ENCODE peak calls at places on chromosomes 5 and 9, in five cellular contexts. One of them, this sample, is unnamed.

GRCh38 chr9:98962861-98963260 is 19.2 kb downstream of the COL15A1 start:
- DNase-seq in mesenchymal stem cell: no peak
- DNase-seq in H9: no peak
- DNase-seq in IMR-90: peak
- DNase-seq in H1: no peak
- DNase-seq in this sample: no peak

GRCh38 chr9:3027260-3027659 is 183.4 kb upstream of the PUM3 start:
- DNase-seq in mesenchymal stem cell: no peak
- DNase-seq in H9: no peak
- DNase-seq in IMR-90: no peak
- DNase-seq in H1: no peak
- DNase-seq in this sample: no peak

GRCh38 chr9:37471942-37472679 is 6.9 kb upstream of the ZBTB5 start:
- DNase-seq in mesenchymal stem cell: peak
- DNase-seq in H9: peak
- DNase-seq in IMR-90: peak
- DNase-seq in H1: peak
- DNase-seq in this sample: peak

GRCh38 chr9:27183701-27184100 is 74.7 kb downstream of the TEK start:
- DNase-seq in mesenchymal stem cell: peak
- DNase-seq in H9: no peak
- DNase-seq in IMR-90: peak
- DNase-seq in H1: no peak
- DNase-seq in this sample: no peak

GRCh38 chr5:89064054-89064453 is 181.1 kb upstream of the MEF2C start:
- DNase-seq in mesenchymal stem cell: peak
- DNase-seq in H9: no peak
- DNase-seq in IMR-90: no peak
- DNase-seq in H1: no peak
- DNase-seq in this sample: no peak

GRCh38 chr5:24905123-24905522 is 260.3 kb upstream of the CDH10 start:
- DNase-seq in mesenchymal stem cell: peak
- DNase-seq in H9: no peak
- DNase-seq in IMR-90: no peak
- DNase-seq in H1: no peak
- DNase-seq in this sample: no peak

GRCh38 chr9:19409406-19410194 is 791 bp downstream of the ACER2 start:
- DNase-seq in mesenchymal stem cell: peak
- DNase-seq in H9: peak
- DNase-seq in IMR-90: no peak
- DNase-seq in H1: no peak
- DNase-seq in this sample: no peak

GRCh38 chr9:100427366-100428263 is 672 bp downstream of the MSANTD3 start:
- DNase-seq in mesenchymal stem cell: peak
- DNase-seq in H9: peak
- DNase-seq in IMR-90: peak
- DNase-seq in H1: no peak
- DNase-seq in this sample: peak

GRCh38 chr5:116815081-116815480 is 240.5 kb upstream of the SEMA6A start:
- DNase-seq in mesenchymal stem cell: no peak
- DNase-seq in H9: no peak
- DNase-seq in IMR-90: no peak
- DNase-seq in H1: no peak
- DNase-seq in this sample: no peak
- H2BK5ac ChIP-seq in mesenchymal stem cell: no peak
- H2BK5ac ChIP-seq in H9: no peak
- H2BK5ac ChIP-seq in IMR-90: no peak
- H2BK5ac ChIP-seq in H1: peak
- H2BK5ac ChIP-seq in this sample: no peak

GRCh38 chr9:129245276-129245675 is 67.2 kb upstream of the IER5L start:
- DNase-seq in mesenchymal stem cell: peak
- DNase-seq in H9: no peak
- DNase-seq in IMR-90: peak
- DNase-seq in H1: no peak
- DNase-seq in this sample: no peak

GRCh38 chr9:129241725-129242124 is 63.7 kb upstream of the IER5L start:
- DNase-seq in mesenchymal stem cell: no peak
- DNase-seq in H9: no peak
- DNase-seq in IMR-90: no peak
- DNase-seq in H1: no peak
- DNase-seq in this sample: no peak

GRCh38 chr9:129242191-129242953 is 64.3 kb upstream of the IER5L start:
- DNase-seq in mesenchymal stem cell: no peak
- DNase-seq in H9: no peak
- DNase-seq in IMR-90: no peak
- DNase-seq in H1: no peak
- DNase-seq in this sample: no peak

GRCh38 chr9:129240581-129241211 is 62.6 kb upstream of the IER5L start:
- DNase-seq in mesenchymal stem cell: no peak
- DNase-seq in H9: no peak
- DNase-seq in IMR-90: no peak
- DNase-seq in H1: no peak
- DNase-seq in this sample: no peak

DNA sequence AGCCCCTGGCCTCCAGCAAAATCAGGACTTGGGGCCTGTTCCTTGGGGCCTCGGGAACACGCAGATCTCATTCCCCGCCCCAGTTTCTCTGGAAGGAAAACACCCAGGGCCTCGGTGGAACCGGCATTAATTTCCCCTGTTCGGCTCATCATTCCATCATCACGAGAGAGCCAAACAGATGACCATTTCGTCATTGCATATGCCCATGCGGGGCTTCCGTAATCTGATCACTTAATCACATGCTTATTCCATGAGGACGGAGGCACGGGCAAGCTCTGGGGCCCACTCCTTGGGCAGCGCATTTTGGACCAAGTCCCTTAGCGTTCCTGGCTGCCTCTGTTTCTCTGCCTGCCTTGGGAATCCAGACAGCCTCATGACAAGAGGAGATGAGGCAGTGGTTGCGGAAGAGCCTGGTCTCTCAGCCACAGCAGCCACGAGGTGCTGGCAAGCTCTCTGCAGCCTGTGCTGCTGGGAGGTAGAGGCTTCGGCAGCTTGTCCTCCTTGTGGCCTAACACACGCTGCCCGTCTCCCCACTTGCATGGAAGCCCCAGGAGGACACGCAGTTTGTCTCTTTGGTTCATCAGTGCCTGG is 65.0 kb upstream of the IER5L start:
- DNase-seq in mesenchymal stem cell: peak
- DNase-seq in H9: no peak
- DNase-seq in IMR-90: peak
- DNase-seq in H1: no peak
- DNase-seq in this sample: no peak
- H2AK5ac ChIP-seq in mesenchymal stem cell: no peak
- H2AK5ac ChIP-seq in H9: no peak
- H2AK5ac ChIP-seq in IMR-90: peak
- H2AK5ac ChIP-seq in H1: no peak
- H2AK5ac ChIP-seq in this sample: peak

GRCh38 chr5:59959330-59959729 is 65.8 kb upstream of the PDE4D start:
- DNase-seq in mesenchymal stem cell: no peak
- DNase-seq in H9: no peak
- DNase-seq in IMR-90: no peak
- DNase-seq in H1: no peak
- DNase-seq in this sample: no peak
- H3K14ac ChIP-seq in mesenchymal stem cell: no peak
- H3K14ac ChIP-seq in H9: no peak
- H3K14ac ChIP-seq in IMR-90: no peak
- H3K14ac ChIP-seq in H1: no peak
- H3K14ac ChIP-seq in this sample: no peak

DNA sequence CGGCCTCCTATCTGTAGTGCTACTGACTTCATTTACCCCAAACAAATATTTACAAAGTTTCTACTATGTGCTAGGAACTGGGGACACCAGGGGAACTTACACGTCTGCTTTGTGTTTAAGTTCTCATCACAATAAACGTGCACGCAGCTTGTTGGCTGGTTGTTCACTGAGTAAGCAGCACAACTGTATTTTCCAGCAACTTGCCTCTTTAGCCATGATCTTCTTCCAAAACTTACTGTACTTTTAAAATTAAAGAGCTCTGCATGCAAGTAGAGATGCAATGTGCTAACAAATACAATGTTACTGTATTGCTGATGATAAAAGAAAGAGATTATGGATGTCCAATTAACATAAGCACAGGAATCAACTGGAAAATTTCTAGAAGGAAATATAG is 62.8 kb downstream of the RAPGEF1 start:
- DNase-seq in mesenchymal stem cell: peak
- DNase-seq in H9: no peak
- DNase-seq in IMR-90: peak
- DNase-seq in H1: no peak
- DNase-seq in this sample: no peak
- H2BK5ac ChIP-seq in mesenchymal stem cell: peak
- H2BK5ac ChIP-seq in H9: no peak
- H2BK5ac ChIP-seq in IMR-90: peak
- H2BK5ac ChIP-seq in H1: peak
- H2BK5ac ChIP-seq in this sample: no peak

GRCh38 chr5:178831049-178831448 is 28.7 kb upstream of the ZNF354B start:
- DNase-seq in mesenchymal stem cell: no peak
- DNase-seq in H9: peak
- DNase-seq in IMR-90: no peak
- DNase-seq in H1: no peak
- DNase-seq in this sample: no peak

GRCh38 chr5:178827636-178828035 is 32.1 kb upstream of the ZNF354B start:
- DNase-seq in mesenchymal stem cell: no peak
- DNase-seq in H9: no peak
- DNase-seq in IMR-90: no peak
- DNase-seq in H1: no peak
- DNase-seq in this sample: no peak

GRCh38 chr5:178825444-178825843 is 34.3 kb upstream of the ZNF354B start:
- DNase-seq in mesenchymal stem cell: no peak
- DNase-seq in H9: no peak
- DNase-seq in IMR-90: no peak
- DNase-seq in H1: no peak
- DNase-seq in this sample: no peak

GRCh38 chr5:178826216-178826615 is 33.5 kb upstream of the ZNF354B start:
- DNase-seq in mesenchymal stem cell: no peak
- DNase-seq in H9: peak
- DNase-seq in IMR-90: no peak
- DNase-seq in H1: no peak
- DNase-seq in this sample: no peak
- H2AK5ac ChIP-seq in mesenchymal stem cell: no peak
- H2AK5ac ChIP-seq in H9: no peak
- H2AK5ac ChIP-seq in IMR-90: no peak
- H2AK5ac ChIP-seq in H1: no peak
- H2AK5ac ChIP-seq in this sample: no peak

GRCh38 chr5:72814864-72815263 is 1.6 kb upstream of the TNPO1 start:
- DNase-seq in mesenchymal stem cell: no peak
- DNase-seq in H9: no peak
- DNase-seq in IMR-90: no peak
- DNase-seq in H1: no peak
- DNase-seq in this sample: no peak

GRCh38 chr5:72815580-72816296 is 723 bp upstream of the TNPO1 start:
- DNase-seq in mesenchymal stem cell: no peak
- DNase-seq in H9: no peak
- DNase-seq in IMR-90: no peak
- DNase-seq in H1: no peak
- DNase-seq in this sample: no peak

GRCh38 chr5:72817076-72817476 is 615 bp downstream of the TNPO1 start:
- DNase-seq in mesenchymal stem cell: peak
- DNase-seq in H9: peak
- DNase-seq in IMR-90: peak
- DNase-seq in H1: no peak
- DNase-seq in this sample: no peak

GRCh38 chr5:72817639-72818266 is 1.3 kb downstream of the TNPO1 start:
- DNase-seq in mesenchymal stem cell: peak
- DNase-seq in H9: no peak
- DNase-seq in IMR-90: no peak
- DNase-seq in H1: no peak
- DNase-seq in this sample: no peak

GRCh38 chr5:72816297-72817075 is at the start of gene TNPO1:
- DNase-seq in mesenchymal stem cell: peak
- DNase-seq in H9: peak
- DNase-seq in IMR-90: peak
- DNase-seq in H1: peak
- DNase-seq in this sample: peak
- H3K14ac ChIP-seq in mesenchymal stem cell: peak
- H3K14ac ChIP-seq in H9: peak
- H3K14ac ChIP-seq in IMR-90: peak
- H3K14ac ChIP-seq in H1: no peak
- H3K14ac ChIP-seq in this sample: peak

GRCh38 chr9:87239312-87239711 is 258.4 kb upstream of the DAPK1 start:
- DNase-seq in mesenchymal stem cell: no peak
- DNase-seq in H9: no peak
- DNase-seq in IMR-90: no peak
- DNase-seq in H1: no peak
- DNase-seq in this sample: no peak

GRCh38 chr9:87236546-87236945 is 261.1 kb upstream of the DAPK1 start:
- DNase-seq in mesenchymal stem cell: no peak
- DNase-seq in H9: no peak
- DNase-seq in IMR-90: peak
- DNase-seq in H1: no peak
- DNase-seq in this sample: no peak

GRCh38 chr9:87237337-87237736 is 260.3 kb upstream of the DAPK1 start:
- DNase-seq in mesenchymal stem cell: no peak
- DNase-seq in H9: no peak
- DNase-seq in IMR-90: no peak
- DNase-seq in H1: no peak
- DNase-seq in this sample: no peak

GRCh38 chr9:87234854-87235253 is 262.8 kb upstream of the DAPK1 start:
- DNase-seq in mesenchymal stem cell: no peak
- DNase-seq in H9: no peak
- DNase-seq in IMR-90: no peak
- DNase-seq in H1: no peak
- DNase-seq in this sample: no peak

GRCh38 chr9:87238545-87238944 is 259.1 kb upstream of the DAPK1 start:
- DNase-seq in mesenchymal stem cell: no peak
- DNase-seq in H9: no peak
- DNase-seq in IMR-90: no peak
- DNase-seq in H1: no peak
- DNase-seq in this sample: no peak
- H2BK5ac ChIP-seq in mesenchymal stem cell: no peak
- H2BK5ac ChIP-seq in H9: no peak
- H2BK5ac ChIP-seq in IMR-90: no peak
- H2BK5ac ChIP-seq in H1: no peak
- H2BK5ac ChIP-seq in this sample: no peak

DNA sequence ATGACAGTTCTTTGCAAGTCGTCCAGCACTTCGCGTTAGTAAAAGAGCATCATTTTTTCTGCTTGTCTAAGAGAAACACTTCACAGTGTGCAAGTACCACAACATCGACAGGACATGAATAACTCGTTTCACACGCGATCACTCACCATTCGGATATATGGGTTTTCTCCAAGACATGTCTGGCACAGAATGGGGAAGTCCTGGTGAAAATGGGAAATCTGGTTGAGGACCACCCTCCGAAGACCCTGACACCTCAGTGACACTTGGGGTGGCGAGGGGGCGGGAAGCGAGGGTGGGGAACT is 613 bp downstream of the RBM22 start:
- DNase-seq in mesenchymal stem cell: no peak
- DNase-seq in H9: no peak
- DNase-seq in IMR-90: no peak
- DNase-seq in H1: no peak
- DNase-seq in this sample: no peak
- H2AK5ac ChIP-seq in mesenchymal stem cell: no peak
- H2AK5ac ChIP-seq in H9: no peak
- H2AK5ac ChIP-seq in IMR-90: peak
- H2AK5ac ChIP-seq in H1: no peak
- H2AK5ac ChIP-seq in this sample: no peak